ENCODE peak calls at places on chromosomes 7 and 10, in seven cellular contexts. Z is GM12864; V is GM23338; H is CD8-positive, alpha-beta T cell; G is upper lobe of right lung; E is Panc1; O is fibroblast of mammary gland. I is an unnamed sample.

GRCh38 chr10:86803156-86803555 is 46.7 kb downstream of the BMPR1A start:
- DNase-seq in H (no peak), O (no peak), Z (no peak), E (no peak), G (no peak), V (no peak), I (no peak)

GRCh38 chr7:151666886-151667285 is 147.2 kb upstream of the RHEB start:
- DNase-seq in H (no peak), Z (no peak), E (no peak), G (no peak), O (no peak), V (no peak), I (no peak)

GRCh38 chr10:92387289-92387940 is 96.4 kb downstream of the MARCHF5 start:
- DNase-seq in E (no peak), G (no peak), V (peak), Z (no peak), H (no peak), O (peak), I (peak)

GRCh38 chr10:71856619-71857018 is 5.6 kb upstream of the PSAP start:
- DNase-seq in H (no peak), V (no peak), G (no peak), O (no peak), Z (no peak), E (no peak), I (no peak)

GRCh38 chr10:17219024-17219423 is 9.0 kb upstream of the VIM start:
- DNase-seq in G (no peak), O (peak), E (no peak), H (no peak), Z (no peak), V (no peak), I (no peak)

GRCh38 chr10:58278274-58278961 is 9.5 kb downstream of the CISD1 start:
- DNase-seq in O (no peak), G (no peak), E (no peak), Z (no peak), H (no peak), V (no peak), I (no peak)

GRCh38 chr10:95133997-95134396 is 60.0 kb upstream of the ACSM6 start:
- DNase-seq in E (no peak), G (no peak), O (no peak), H (no peak), V (peak), Z (no peak), I (no peak)

GRCh38 chr10:96846926-96847325 is 14.8 kb downstream of the LCOR start:
- DNase-seq in V (no peak), O (no peak), Z (no peak), H (no peak), E (no peak), G (peak), I (no peak)

GRCh38 chr10:14782691-14783363 is 8.1 kb upstream of the FAM107B start:
- DNase-seq in E (peak), Z (no peak), V (no peak), G (no peak), H (no peak), O (no peak), I (no peak)

GRCh38 chr10:102641398-102641797 is 2.9 kb upstream of the TRIM8 start:
- DNase-seq in E (no peak), O (no peak), G (no peak), Z (no peak), H (no peak), V (no peak), I (no peak)

GRCh38 chr7:76303829-76304505 is 1.5 kb downstream of the HSPB1 start:
- DNase-seq in E (no peak), O (peak), G (no peak), H (peak), Z (no peak), V (no peak), I (no peak)

GRCh38 chr10:130809761-130810515 is 501.6 kb downstream of the TCERG1L start:
- DNase-seq in V (no peak), G (no peak), Z (no peak), E (no peak), H (no peak), O (no peak), I (no peak)

GRCh38 chr7:100444311-100445278 is 8.3 kb upstream of the PPP1R35 start:
- DNase-seq in V (no peak), Z (no peak), G (peak), E (peak), H (no peak), O (peak), I (peak)

GRCh38 chr7:22373388-22373787 is 16.4 kb upstream of the RAPGEF5 start:
- DNase-seq in Z (no peak), H (no peak), V (no peak), E (no peak), O (no peak), G (no peak), I (no peak)

GRCh38 chr10:75612904-75613684 is 181.7 kb downstream of the LRMDA start:
- DNase-seq in O (peak), V (no peak), Z (no peak), H (no peak), E (no peak), G (no peak), I (no peak)

GRCh38 chr10:132054564-132054963 is 11.2 kb upstream of the JAKMIP3 start:
- DNase-seq in Z (no peak), G (no peak), H (no peak), E (no peak), O (no peak), V (peak), I (no peak)

GRCh38 chr10:124875596-124875995 is 66.3 kb upstream of the ZRANB1 start:
- DNase-seq in G (peak), H (no peak), Z (no peak), O (peak), V (peak), E (no peak), I (no peak)

GRCh38 chr10:43983405-43983804 is 334.7 kb upstream of the ZNF32 start:
- DNase-seq in E (no peak), Z (no peak), G (no peak), H (no peak), V (no peak), O (no peak), I (no peak)

GRCh38 chr10:43981232-43981631 is 332.6 kb upstream of the ZNF32 start:
- DNase-seq in Z (no peak), G (no peak), O (peak), V (no peak), E (no peak), H (no peak), I (no peak)

GRCh38 chr10:43980715-43981114 is 332.0 kb upstream of the ZNF32 start:
- DNase-seq in Z (no peak), G (no peak), V (no peak), O (no peak), E (no peak), H (no peak), I (no peak)

GRCh38 chr10:43981696-43982095 is 333.0 kb upstream of the ZNF32 start:
- DNase-seq in V (no peak), H (no peak), E (no peak), O (no peak), G (no peak), Z (no peak), I (no peak)

DNA sequence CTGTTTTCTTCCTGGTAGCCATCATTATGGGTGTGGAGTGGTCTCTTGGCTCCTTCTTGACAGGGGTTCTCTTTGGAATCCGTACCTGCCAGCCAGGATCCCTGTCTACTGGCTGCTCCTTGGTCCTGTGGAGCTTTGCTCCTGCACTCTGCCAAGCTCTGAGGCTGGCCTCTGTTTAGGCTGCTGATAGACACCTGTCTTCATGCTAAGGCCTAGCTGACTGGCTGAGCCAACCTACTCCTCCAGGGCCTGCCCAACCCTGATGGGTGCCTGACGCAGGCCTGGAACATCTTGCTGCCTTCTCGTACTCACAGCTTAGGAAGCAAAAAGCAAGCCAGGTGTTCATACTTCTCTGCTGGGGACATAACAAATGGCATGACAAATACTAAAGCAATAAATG is 333.6 kb upstream of the ZNF32 start:
- DNase-seq in G (peak), H (no peak), O (no peak), E (no peak), Z (no peak), V (no peak), I (no peak)
- TF ChIP-seq CTCF in G (no peak), H (no peak), O (no peak), E (no peak), Z (no peak), V (no peak), I (no peak)

GRCh38 chr10:110353244-110354119 is 48.8 kb upstream of the SMNDC1 start:
- DNase-seq in V (peak), Z (no peak), H (no peak), E (peak), O (peak), G (no peak), I (no peak)
- TF ChIP-seq CTCF in V (peak), Z (no peak), H (no peak), E (no peak), O (peak), G (no peak), I (no peak)

DNA sequence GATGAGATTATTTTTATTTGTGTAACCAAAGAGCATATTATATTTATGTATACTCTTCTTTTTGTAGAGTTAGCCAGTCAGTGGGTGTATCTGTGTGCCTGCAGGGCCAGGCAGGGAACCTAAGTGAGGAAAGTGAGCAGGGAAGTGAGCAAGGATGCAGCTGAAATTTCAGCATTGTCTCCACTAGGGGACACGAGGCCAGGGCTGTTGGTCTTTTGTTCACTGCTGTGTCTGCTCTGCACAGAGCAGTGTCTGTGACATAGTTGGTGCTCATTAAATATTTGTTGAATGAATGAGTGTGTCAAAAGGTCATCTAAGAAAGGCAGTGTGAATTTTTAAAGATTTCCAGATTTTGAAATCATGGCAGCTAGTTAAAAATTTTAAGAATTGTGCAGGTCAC is 51.8 kb downstream of the SUGCT start:
- DNase-seq in E (no peak), G (no peak), Z (no peak), O (no peak), H (no peak), V (peak), I (no peak)
- TF ChIP-seq CTCF in E (no peak), G (no peak), Z (peak), O (peak), H (no peak), V (peak), I (no peak)

GRCh38 chr7:55309040-55309991 is 55.8 kb upstream of the LANCL2 start:
- DNase-seq in G (no peak), V (no peak), Z (peak), O (no peak), E (no peak), H (peak), I (peak)

GRCh38 chr7:55308186-55308929 is 56.8 kb upstream of the LANCL2 start:
- DNase-seq in H (no peak), E (no peak), V (no peak), G (no peak), Z (no peak), O (peak), I (no peak)

GRCh38 chr7:55306331-55306730 is 58.8 kb upstream of the LANCL2 start:
- DNase-seq in V (no peak), G (no peak), E (no peak), Z (no peak), O (peak), H (no peak), I (no peak)

GRCh38 chr7:55305130-55305529 is 60.0 kb upstream of the LANCL2 start:
- DNase-seq in G (no peak), E (no peak), Z (no peak), V (no peak), O (no peak), H (no peak), I (no peak)

GRCh38 chr7:55307123-55307916 is 57.8 kb upstream of the LANCL2 start:
- DNase-seq in G (no peak), V (peak), O (peak), E (no peak), H (no peak), Z (no peak), I (no peak)
- TF ChIP-seq CTCF in G (no peak), V (peak), O (no peak), E (no peak), H (no peak), Z (no peak), I (no peak)

DNA sequence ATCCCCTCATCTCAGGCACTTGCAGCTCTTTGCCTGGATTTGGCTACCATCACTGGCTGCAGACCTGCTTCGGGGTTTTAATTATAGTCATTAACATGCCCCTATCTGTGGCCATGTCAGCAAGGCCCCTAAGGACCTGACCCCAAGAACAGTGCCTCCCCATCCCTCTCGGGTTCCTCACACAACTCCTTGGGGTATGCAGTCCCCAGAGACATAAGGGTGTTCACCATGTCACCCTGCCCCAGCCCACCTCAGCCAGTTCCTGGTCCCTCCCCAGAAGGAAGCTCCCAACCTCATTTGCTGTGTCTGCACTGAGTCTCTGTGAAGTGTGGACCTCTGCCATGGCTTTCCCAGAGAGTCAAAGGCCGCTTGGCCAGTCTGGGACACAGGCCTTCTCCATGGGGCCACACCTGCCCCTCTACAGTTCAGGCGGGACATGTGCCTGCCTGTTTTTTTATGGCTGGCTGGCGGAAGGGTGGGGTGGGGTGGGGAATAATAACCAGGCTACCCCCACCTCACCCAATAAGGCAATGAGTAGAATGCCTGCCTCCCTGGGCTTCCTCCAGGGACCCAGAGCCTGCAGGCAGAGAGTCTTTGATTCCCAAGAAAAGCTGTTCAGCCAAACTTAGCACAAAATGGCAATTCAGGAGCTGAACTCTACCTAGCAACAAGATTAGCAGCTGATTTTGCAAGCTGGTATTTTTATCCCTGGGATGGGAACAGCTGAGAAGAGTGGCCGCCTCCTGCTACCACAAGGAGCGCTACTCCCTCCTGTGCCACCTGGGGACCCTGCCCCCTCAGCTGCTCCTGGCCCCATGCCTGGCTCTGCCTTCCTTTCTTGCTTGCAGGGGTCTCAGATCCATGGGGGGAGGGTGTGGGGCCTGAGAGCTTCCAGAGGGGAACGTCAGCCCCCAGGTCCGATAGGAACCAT is 23.7 kb upstream of the CAMK2B start:
- DNase-seq in O (no peak), H (no peak), V (peak), G (no peak), Z (no peak), E (no peak), I (no peak)
- TF ChIP-seq CTCF in O (no peak), H (no peak), V (peak), G (no peak), Z (no peak), E (no peak), I (no peak)

GRCh38 chr10:126373137-126373536 is 15.1 kb downstream of the ADAM12 start:
- DNase-seq in V (no peak), G (no peak), H (no peak), Z (no peak), O (no peak), E (no peak), I (no peak)
- TF ChIP-seq CTCF in V (no peak), G (no peak), H (no peak), Z (no peak), O (no peak), E (no peak), I (no peak)

DNA sequence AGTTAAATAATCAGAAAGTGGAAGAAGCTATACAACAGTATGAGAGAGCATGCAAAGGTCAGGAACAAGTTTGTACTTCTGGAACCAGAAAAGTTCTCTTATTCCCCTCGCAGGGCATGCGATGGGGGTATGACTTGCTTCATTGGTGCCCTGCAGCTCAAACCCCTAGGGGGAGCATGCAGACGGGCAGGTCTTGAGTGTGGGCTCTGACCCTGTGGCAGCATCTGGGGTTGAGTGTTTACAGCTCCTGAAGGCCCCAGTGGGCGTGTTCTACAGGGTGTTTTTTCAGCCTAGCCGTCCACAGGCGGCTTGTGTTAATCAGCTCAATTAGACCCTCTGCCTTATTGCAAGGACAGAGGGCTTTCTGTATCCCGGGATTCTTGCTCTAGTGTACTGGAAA is 44.5 kb downstream of the KIF20B start:
- DNase-seq in E (no peak), G (no peak), H (no peak), V (peak), Z (no peak), O (no peak), I (no peak)
- TF ChIP-seq CTCF in E (no peak), G (no peak), H (no peak), V (peak), Z (peak), O (no peak), I (no peak)

GRCh38 chr10:109981641-109982040 is 26.1 kb upstream of the ADD3 start:
- DNase-seq in E (no peak), Z (no peak), G (no peak), V (no peak), O (peak), H (no peak), I (no peak)

GRCh38 chr10:109987413-109987812 is 20.4 kb upstream of the ADD3 start:
- DNase-seq in Z (no peak), G (no peak), V (no peak), H (no peak), E (no peak), O (peak), I (no peak)

GRCh38 chr10:109982123-109982522 is 25.7 kb upstream of the ADD3 start:
- DNase-seq in O (peak), Z (no peak), H (no peak), V (no peak), E (no peak), G (no peak), I (no peak)

GRCh38 chr10:109982812-109983211 is 25.0 kb upstream of the ADD3 start:
- DNase-seq in V (no peak), H (no peak), Z (no peak), O (no peak), E (no peak), G (no peak), I (no peak)

DNA sequence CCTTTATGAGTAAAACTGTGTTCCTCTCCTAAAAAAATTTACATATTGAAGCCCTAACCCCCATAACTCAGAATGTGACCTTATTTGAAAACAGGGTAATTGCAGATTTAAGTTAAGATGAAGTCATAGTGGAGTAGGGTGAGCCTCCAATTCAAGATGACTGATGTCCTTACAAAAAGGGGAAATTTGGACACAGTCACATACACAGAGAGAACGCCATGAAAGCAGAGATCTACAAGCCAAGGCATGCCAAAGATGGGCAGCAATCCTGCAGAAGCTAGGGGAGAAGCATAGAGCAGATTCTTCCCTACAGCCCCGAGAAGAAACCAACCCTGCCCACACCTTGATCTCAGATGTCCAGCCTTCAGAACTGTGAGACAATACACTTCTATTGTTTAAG is 23.8 kb upstream of the ADD3 start:
- DNase-seq in E (no peak), V (no peak), H (no peak), O (no peak), G (no peak), Z (no peak), I (no peak)
- TF ChIP-seq CTCF in E (no peak), V (no peak), H (no peak), O (no peak), G (no peak), Z (no peak), I (no peak)

DNA sequence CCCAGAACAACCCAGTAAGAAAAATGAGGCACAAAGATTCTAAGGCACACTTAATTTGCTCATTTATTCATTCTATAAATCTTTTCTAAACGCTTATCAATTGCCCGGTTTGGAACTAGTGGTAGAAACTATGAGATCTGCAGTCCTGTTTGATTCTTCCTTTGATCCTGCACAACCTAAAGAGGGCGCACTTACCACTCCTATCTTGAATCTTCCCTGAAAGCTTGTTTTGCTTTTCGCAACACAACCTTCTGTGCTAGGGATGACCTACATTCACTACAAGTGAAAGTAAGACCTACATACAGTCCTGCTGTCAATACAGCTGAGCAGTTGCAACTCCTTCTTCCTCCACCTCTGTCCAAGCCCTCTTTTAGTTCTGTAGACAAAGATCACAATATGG is 12.6 kb upstream of the ARL4A start:
- DNase-seq in H (no peak), Z (peak), V (peak), E (no peak), G (no peak), O (peak), I (peak)
- TF ChIP-seq CTCF in H (no peak), Z (peak), V (peak), E (peak), G (peak), O (peak), I (peak)

DNA sequence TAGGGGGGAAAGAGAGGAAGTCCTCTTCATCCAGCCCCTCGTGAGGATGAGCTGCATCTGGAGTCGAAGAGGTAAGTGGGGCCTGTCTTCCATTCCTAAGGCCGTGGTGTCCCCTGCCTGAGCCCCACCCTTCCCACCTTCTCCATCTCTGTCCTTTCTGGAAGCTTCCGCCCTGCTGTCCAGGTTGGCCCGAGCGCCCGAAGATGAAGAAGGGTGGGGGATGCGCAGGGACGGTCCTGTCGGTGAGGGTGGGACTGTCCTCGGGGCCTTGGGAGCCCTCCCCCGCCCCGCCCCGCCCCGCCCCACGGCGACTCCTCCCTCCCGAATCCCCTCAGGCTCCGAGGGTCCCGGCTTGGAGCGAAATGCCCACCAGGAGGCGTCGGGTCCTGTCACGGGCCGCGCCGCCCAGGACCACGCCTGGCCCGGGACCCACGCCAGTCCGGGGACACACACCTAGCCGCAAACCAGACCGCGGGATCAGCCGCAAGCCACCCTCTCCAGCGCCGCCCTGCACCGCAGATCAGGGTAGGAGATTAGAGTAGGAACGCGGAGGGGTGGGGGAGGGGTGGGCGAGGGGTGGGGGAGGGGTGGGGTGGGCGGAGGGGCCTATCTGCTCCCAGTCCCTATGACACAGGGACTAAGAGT is 15.3 kb downstream of the GPRIN2 start:
- DNase-seq in G (peak), H (no peak), V (peak), E (no peak), Z (no peak), O (no peak), I (no peak)
- TF ChIP-seq CTCF in G (peak), H (no peak), V (peak), E (no peak), Z (no peak), O (no peak), I (no peak)

I was measured in GM20000.